ENCODE peak calls at places on chromosomes 11 and 22, in five cellular contexts. W is transverse colon, Q is upper lobe of right lung, H is ovary, Z is IMR-90. F is an unnamed sample.

GRCh38 chr11:124889692-124890091 is 8.0 kb downstream of the ROBO4 start:
- DNase-seq in H (no peak), Q (no peak), Z (no peak), W (no peak), F (no peak)

GRCh38 chr11:74929431-74930363 is 19.2 kb downstream of the XRRA1 start:
- DNase-seq in W (peak; percentile 67), Z (peak; percentile 95), Q (no peak), H (peak; percentile 69), F (peak; percentile 24)

GRCh38 chr11:43789700-43790443 is 90.8 kb upstream of the ALKBH3 start:
- DNase-seq in H (no peak), Z (peak; percentile 70), W (no peak), Q (no peak), F (no peak)

GRCh38 chr11:95415837-95416288 is 184.9 kb upstream of the SESN3 start:
- DNase-seq in Q (no peak), H (no peak), Z (no peak), W (no peak), F (no peak)

GRCh38 chr11:68813778-68814177 is 27.9 kb downstream of the CPT1A start:
- DNase-seq in H (no peak), Q (no peak), W (no peak), Z (no peak), F (no peak)

GRCh38 chr11:44315947-44316387 is 6.0 kb upstream of the ALX4 start:
- DNase-seq in H (no peak), W (no peak), Q (peak; percentile 58), Z (peak; percentile 22), F (no peak)

GRCh38 chr11:267491-267994 is 10.7 kb upstream of the NLRP6 start:
- DNase-seq in H (no peak), Q (peak; percentile 85), W (peak; percentile 75), Z (no peak), F (no peak)

GRCh38 chr22:25357606-25358420 is 138.4 kb downstream of the CRYBB2 start:
- DNase-seq in H (no peak), W (no peak), Q (peak; percentile 41), Z (no peak), F (no peak)

GRCh38 chr11:30568933-30569332 is 17.2 kb downstream of the MPPED2 start:
- DNase-seq in H (no peak), W (no peak), Q (no peak), Z (no peak), F (no peak)

DNA sequence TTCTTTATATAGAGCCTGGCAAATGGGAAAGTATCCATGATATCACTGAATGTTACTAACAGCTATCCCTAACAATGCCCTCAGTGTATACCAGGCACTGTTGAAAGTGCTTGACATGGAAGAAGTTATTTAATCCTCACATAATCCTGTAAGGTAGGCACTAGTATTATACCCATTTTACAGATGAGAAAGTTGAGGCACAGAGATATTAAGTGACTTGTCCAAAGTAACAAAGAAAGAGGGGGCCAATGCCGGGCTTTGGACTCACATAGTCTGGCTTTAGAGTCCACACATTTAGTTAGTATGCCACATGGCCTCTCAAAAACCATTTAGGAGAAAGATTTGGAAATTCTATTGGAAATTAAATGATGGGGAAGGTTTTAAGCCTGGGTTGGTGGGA is 220.8 kb upstream of the PLET1 start:
- DNase-seq in H (no peak), W (no peak), Q (no peak), Z (no peak), F (no peak)
- H3K4me3 ChIP-seq in H (no peak overlapping the region), W (no peak overlapping the region), Q (no peak overlapping the region), Z (no peak overlapping the region), F (no peak overlapping the region)

GRCh38 chr11:6646631-6647281 is 8.9 kb downstream of the DCHS1 start:
- DNase-seq in Q (no peak), W (no peak), Z (peak; percentile 60), H (peak; percentile 73), F (no peak)

GRCh38 chr11:6646040-6646439 is 9.6 kb downstream of the DCHS1 start:
- DNase-seq in H (peak; percentile 21), Q (no peak), W (no peak), Z (peak; percentile 80), F (no peak)

GRCh38 chr11:6648505-6648904 is 7.1 kb downstream of the DCHS1 start:
- DNase-seq in W (no peak), Q (no peak), H (no peak), Z (no peak), F (no peak)

GRCh38 chr11:6647836-6648235 is 7.8 kb downstream of the DCHS1 start:
- DNase-seq in Z (no peak), W (no peak), H (no peak), Q (no peak), F (no peak)

DNA sequence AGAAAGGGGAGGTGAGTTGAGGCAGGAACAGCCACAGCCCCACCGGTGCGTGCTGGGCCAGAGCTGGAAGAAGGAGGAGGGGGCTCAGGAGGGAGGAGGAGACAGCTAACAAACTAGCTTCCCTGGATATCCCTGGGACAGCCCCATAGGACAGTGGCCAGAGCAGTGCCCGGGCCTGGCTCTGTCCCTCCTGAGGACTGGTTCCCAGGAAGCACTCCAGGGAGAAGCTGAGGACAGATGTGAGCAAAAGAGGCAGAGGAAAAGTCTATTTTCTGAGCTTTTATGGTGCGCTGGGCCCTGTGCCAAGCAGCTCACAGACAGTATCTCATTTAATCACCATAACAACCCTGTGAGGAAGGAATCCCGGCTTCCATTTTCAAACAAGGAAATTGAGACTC is 8.3 kb downstream of the DCHS1 start:
- DNase-seq in H (no peak), W (no peak), Z (peak; percentile 56), Q (no peak), F (no peak)
- H3K27ac ChIP-seq in H (peak overlapping the region; percentile 8), W (peak overlapping the region; percentile 73), Z (peak overlapping the region; percentile 9), Q (peak overlapping the region; percentile 66), F (no peak overlapping the region)

GRCh38 chr11:46347637-46348311 is 511 bp downstream of the DGKZ start:
- DNase-seq in W (peak; percentile 34), Q (no peak), H (peak; percentile 48), Z (no peak), F (no peak)

GRCh38 chr11:46343520-46343919 is 3.7 kb upstream of the DGKZ start:
- DNase-seq in H (no peak), Q (no peak), Z (no peak), W (no peak), F (no peak)

GRCh38 chr11:46345131-46345597 is 2.1 kb upstream of the DGKZ start:
- DNase-seq in W (peak; percentile 43), H (no peak), Z (no peak), Q (peak; percentile 84), F (no peak)

GRCh38 chr11:46346886-46347636 is at the start of gene DGKZ:
- DNase-seq in H (peak; percentile 83), Q (peak; percentile 95), W (peak; percentile 90), Z (peak; percentile 74), F (peak; percentile 87)

DNA sequence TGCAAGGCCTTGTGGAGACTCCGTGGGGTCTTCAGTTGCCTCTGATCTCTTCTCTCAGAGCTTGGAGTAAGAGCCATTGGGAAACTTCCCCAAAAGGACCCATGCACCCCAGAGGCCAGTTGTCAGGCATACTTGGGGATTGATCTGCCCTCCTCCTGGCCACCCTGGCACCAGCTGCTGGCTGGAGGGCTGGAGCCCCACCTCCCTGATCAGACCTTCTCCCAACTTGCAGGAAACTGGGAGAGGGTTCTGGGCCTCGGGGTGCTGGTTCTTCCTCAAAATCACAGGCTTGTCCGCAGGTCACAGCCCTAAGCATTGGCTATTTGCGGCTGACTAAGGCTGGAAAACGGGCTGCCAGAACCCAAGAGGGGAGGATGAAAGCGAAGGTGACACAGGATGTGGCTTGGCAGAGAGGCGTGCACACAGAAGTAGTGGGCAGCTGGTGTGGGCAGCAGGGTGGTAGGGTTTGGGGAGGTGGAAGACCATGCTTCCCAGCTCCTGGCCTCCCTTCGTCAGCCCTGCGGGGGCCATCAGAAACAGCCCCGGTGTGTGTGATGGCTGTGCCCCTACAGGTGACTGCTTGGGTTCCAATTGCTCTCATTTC is 1.3 kb upstream of the DGKZ start:
- DNase-seq in Z (no peak), W (no peak), H (no peak), Q (no peak), F (no peak)
- H3K4me3 ChIP-seq in Z (no peak overlapping the region), W (peak overlapping the region; percentile 4), H (no peak overlapping the region), Q (peak overlapping the region; percentile 59), F (peak overlapping the region; percentile 36)

DNA sequence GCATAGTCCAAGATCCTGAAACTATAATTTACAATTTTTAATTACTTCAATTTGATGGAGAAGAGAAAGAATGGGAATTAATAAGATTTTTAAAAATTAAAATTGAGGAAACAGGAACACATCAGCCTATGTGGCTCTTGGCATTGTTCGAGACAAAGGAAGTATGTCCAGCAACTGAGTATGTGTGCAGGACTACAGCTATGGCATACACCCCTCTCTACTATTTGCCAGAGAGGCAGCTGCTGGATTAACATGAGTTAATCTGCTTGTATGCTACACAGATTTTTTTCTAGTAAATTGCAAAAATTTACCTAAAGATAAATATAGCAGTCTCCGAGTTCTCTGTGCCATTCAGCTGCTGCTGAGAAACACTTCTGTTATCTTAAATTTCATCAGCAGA is 70.6 kb downstream of the PHF21A start:
- DNase-seq in Z (no peak), W (no peak), H (no peak), Q (no peak), F (no peak)
- H3K27ac ChIP-seq in Z (no peak overlapping the region), W (peak overlapping the region; percentile 31), H (no peak overlapping the region), Q (no peak overlapping the region), F (no peak overlapping the region)

GRCh38 chr11:2398664-2399355 is 1.7 kb upstream of the TSSC4 start:
- DNase-seq in Z (no peak), Q (no peak), H (no peak), W (no peak), F (no peak)
- H3K4me3 ChIP-seq in Z (no peak overlapping the region), Q (peak overlapping the region; percentile 61), H (no peak overlapping the region), W (no peak overlapping the region), F (peak overlapping the region; percentile 87)

DNA sequence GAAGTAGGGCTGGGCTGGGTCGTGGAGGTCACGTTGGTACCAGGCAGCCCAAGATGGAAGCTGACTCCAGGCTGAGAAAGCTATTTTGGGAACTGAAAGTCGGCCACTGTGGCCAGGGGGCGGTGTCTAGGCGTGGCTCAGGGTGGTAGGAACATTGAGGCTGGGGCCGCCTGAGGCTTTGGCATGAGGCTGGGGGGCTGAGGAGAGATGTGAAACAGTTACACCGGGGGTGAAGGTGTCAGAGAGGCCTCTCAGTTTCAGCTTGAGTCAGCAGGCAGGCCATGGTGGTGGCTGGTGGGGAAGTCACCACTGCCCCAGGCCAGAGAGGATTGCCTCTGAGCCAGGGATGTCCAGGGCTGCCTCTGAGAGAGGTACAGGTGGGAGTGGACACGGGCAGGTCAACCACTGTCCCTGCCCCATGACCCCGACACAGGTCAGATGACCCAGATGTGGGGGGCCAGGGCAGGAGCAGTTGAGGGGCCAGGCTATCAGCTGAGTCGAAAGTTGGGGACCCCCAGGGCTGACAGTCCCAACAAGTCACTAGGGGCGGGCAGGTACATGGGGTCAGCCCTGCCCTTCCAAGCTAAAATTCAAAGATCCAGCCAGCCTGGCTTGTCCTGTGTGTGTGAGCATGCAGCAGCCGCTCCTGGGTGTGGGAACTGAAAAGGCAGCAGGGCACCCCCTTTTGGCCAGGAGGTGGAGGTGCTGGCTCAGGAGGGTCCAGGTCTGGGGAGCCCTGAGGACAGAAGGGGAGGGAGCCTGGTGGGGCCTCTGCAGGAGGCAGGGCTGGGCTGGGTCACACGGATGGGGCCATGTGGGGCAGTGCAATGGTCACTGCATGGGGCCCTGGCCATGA is 7.2 kb downstream of the KCNK7 start:
- DNase-seq in Q (peak; percentile 79), W (peak; percentile 83), H (peak; percentile 61), Z (peak; percentile 32), F (no peak)
- H3K27ac ChIP-seq in Q (peak overlapping the region; percentile 39), W (peak overlapping the region; percentile 73), H (no peak overlapping the region), Z (no peak overlapping the region), F (peak overlapping the region; percentile 62)

GRCh38 chr11:64996710-64997380 is at the start of gene BATF2:
- DNase-seq in Z (peak; percentile 83), H (peak; percentile 71), Q (peak; percentile 90), W (peak; percentile 90), F (peak; percentile 60)
- H3K4me3 ChIP-seq in Z (peak within 1 kb of the TSS; percentile 24), H (peak within 1 kb of the TSS; percentile 28), Q (peak within 1 kb of the TSS; percentile 69), W (peak within 1 kb of the TSS; percentile 46), F (peak within 1 kb of the TSS; percentile 54)

GRCh38 chr11:8092587-8093424 is 11.8 kb downstream of the TUB start:
- DNase-seq in Q (no peak), H (peak; percentile 73), Z (peak; percentile 66), W (peak; percentile 63), F (peak; percentile 45)
- H3K27ac ChIP-seq in Q (no peak overlapping the region), H (no peak overlapping the region), Z (no peak overlapping the region), W (no peak overlapping the region), F (no peak overlapping the region)